ENCODE peak calls at places on chromosomes 13 and 19, in ten cellular contexts. Q is fibroblast of lung, E is heart right ventricle, I is psoas muscle, R is Peyer's patch, H is esophagus squamous epithelium, X is tibial artery, L is neuronal stem cell, U is tibial nerve, N is prostate gland. W is an unnamed sample. For H3K4me1, the result is how much of the 10 kb centered on the place peaks cover.

GRCh38 chr13:67619987-67620386 is 389.9 kb upstream of the PCDH9 start:
- DNase-seq in Q (peak), E (no peak), I (no peak), R (no peak), H (no peak), X (no peak), L (no peak), U (no peak), N (no peak), W (no peak)

GRCh38 chr19:6217752-6218403 is 61.9 kb downstream of the MLLT1 start:
- DNase-seq in Q (no peak), E (no peak), I (no peak), R (no peak), H (no peak), X (no peak), L (no peak), U (no peak), N (no peak), W (no peak)

GRCh38 chr19:12983561-12984142 is 11.6 kb upstream of the NFIX start:
- DNase-seq in Q (peak), E (peak), I (peak), R (peak), H (no peak), X (peak), L (peak), U (peak), N (peak), W (no peak)

GRCh38 chr19:12346896-12347295 is 13.5 kb upstream of the ZNF563 start:
- DNase-seq in Q (no peak), E (no peak), I (no peak), R (no peak), H (no peak), X (no peak), L (no peak), U (no peak), N (no peak), W (no peak)

GRCh38 chr13:91398413-91399188 is at the start of gene GPC5:
- DNase-seq in Q (peak), E (peak), I (peak), R (peak), H (no peak), X (peak), L (peak), U (peak), N (peak), W (peak)

GRCh38 chr19:14565765-14566711 is 5.8 kb downstream of the NDUFB7 start:
- DNase-seq in Q (no peak), E (no peak), I (no peak), R (no peak), H (no peak), X (no peak), L (no peak), U (no peak), N (no peak), W (no peak)

GRCh38 chr13:71867101-71867814 is at the start of gene DACH1:
- DNase-seq in Q (peak), E (peak), I (peak), R (peak), H (peak), X (no peak), L (peak), U (peak), N (peak), W (no peak)

GRCh38 chr13:25171517-25172302 is at the start of gene AMER2:
- DNase-seq in Q (peak), E (peak), I (no peak), R (no peak), H (no peak), X (no peak), L (peak), U (peak), N (no peak), W (no peak)

GRCh38 chr19:52231154-52231565 is 38.2 kb upstream of the ZNF766 start:
- DNase-seq in Q (no peak), E (no peak), I (no peak), R (no peak), H (no peak), X (no peak), L (no peak), U (no peak), N (no peak), W (no peak)

GRCh38 chr13:35879111-35879510 is 252.1 kb downstream of the DCLK1 start:
- DNase-seq in Q (no peak), E (no peak), I (no peak), R (no peak), H (no peak), X (no peak), L (no peak), U (no peak), N (no peak), W (no peak)

GRCh38 chr19:16185925-16186234 is 670 bp downstream of the FAM32A start:
- DNase-seq in Q (no peak), E (no peak), I (no peak), R (no peak), H (no peak), X (no peak), L (no peak), U (no peak), N (peak), W (no peak)

GRCh38 chr19:35897706-35898451 is 2.5 kb downstream of the NFKBID start:
- DNase-seq in Q (no peak), E (no peak), I (no peak), R (no peak), H (no peak), X (no peak), L (no peak), U (no peak), N (no peak), W (no peak)

GRCh38 chr19:16541526-16542044 is 652 bp downstream of the CHERP start:
- DNase-seq in Q (no peak), E (no peak), I (no peak), R (no peak), H (no peak), X (no peak), L (no peak), U (no peak), N (no peak), W (no peak)

GRCh38 chr13:101917475-101917810 is 465.0 kb downstream of the ITGBL1 start:
- DNase-seq in Q (no peak), E (no peak), I (no peak), R (no peak), H (no peak), X (no peak), L (no peak), U (no peak), N (no peak), W (no peak)

GRCh38 chr13:101915755-101916107 is 463.3 kb downstream of the ITGBL1 start:
- DNase-seq in Q (no peak), E (no peak), I (no peak), R (no peak), H (no peak), X (no peak), L (no peak), U (no peak), N (no peak), W (no peak)

GRCh38 chr13:101916758-101917474 is 464.4 kb downstream of the ITGBL1 start:
- DNase-seq in Q (no peak), E (no peak), I (no peak), R (no peak), H (no peak), X (no peak), L (no peak), U (no peak), N (no peak), W (no peak)

GRCh38 chr13:101915333-101915732 is 462.9 kb downstream of the ITGBL1 start:
- DNase-seq in Q (no peak), E (no peak), I (no peak), R (no peak), H (no peak), X (no peak), L (no peak), U (no peak), N (no peak), W (no peak)

GRCh38 chr13:101916108-101916757 is 463.8 kb downstream of the ITGBL1 start:
- DNase-seq in Q (peak), E (peak), I (peak), R (no peak), H (no peak), X (no peak), L (peak), U (no peak), N (no peak), W (no peak)
- H3K4me3 ChIP-seq in Q (no peak), E (peak), I (peak), R (no peak), H (peak), X (peak), L (peak), U (no peak), N (no peak), W (peak)

GRCh38 chr19:49570997-49571676 is 9.2 kb downstream of the NOSIP start:
- DNase-seq in Q (no peak), E (no peak), I (no peak), R (no peak), H (no peak), X (no peak), L (no peak), U (no peak), N (no peak), W (no peak)

GRCh38 chr19:49573009-49573408 is 7.3 kb downstream of the NOSIP start:
- DNase-seq in Q (no peak), E (no peak), I (peak), R (no peak), H (no peak), X (no peak), L (no peak), U (no peak), N (no peak), W (no peak)

GRCh38 chr19:49570138-49570856 is 10.1 kb downstream of the NOSIP start:
- DNase-seq in Q (peak), E (no peak), I (no peak), R (no peak), H (no peak), X (no peak), L (peak), U (peak), N (peak), W (peak)

GRCh38 chr19:49574206-49574755 is 6.1 kb downstream of the NOSIP start:
- DNase-seq in Q (no peak), E (no peak), I (no peak), R (no peak), H (no peak), X (no peak), L (no peak), U (no peak), N (no peak), W (no peak)

DNA sequence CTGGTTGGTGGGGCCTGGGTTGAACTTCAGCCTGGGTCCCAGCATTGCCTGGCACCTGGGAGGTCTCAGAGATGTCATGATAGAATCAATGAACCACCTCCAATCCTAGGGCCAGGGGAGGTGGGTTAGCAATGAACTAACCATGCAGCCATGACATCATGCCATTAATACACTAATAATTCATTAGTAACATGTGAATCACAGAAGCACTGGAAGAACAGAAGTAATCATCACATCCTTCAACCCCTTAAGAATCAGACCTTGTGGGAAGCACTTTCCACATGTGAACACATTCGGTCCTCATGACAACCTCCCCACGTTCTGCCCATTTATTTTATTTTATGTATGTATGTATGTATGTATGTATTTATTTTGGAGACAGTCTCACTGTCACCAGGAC is 6.9 kb downstream of the NOSIP start:
- DNase-seq in Q (no peak), E (no peak), I (no peak), R (no peak), H (no peak), X (no peak), L (no peak), U (no peak), N (no peak), W (no peak)
- H3K27ac ChIP-seq in Q (no peak), E (no peak), I (peak), R (no peak), H (no peak), X (no peak), L (no peak), U (no peak), N (no peak), W (no peak)

GRCh38 chr13:97226788-97227627 is 4.9 kb downstream of the MBNL2 start:
- DNase-seq in Q (no peak), E (no peak), I (no peak), R (no peak), H (no peak), X (no peak), L (no peak), U (no peak), N (no peak), W (no peak)

GRCh38 chr13:97223711-97224461 is 1.8 kb downstream of the MBNL2 start:
- DNase-seq in Q (peak), E (peak), I (no peak), R (peak), H (no peak), X (peak), L (peak), U (peak), N (peak), W (no peak)

GRCh38 chr13:97225533-97225932 is 3.4 kb downstream of the MBNL2 start:
- DNase-seq in Q (no peak), E (no peak), I (no peak), R (no peak), H (no peak), X (no peak), L (no peak), U (no peak), N (no peak), W (no peak)

GRCh38 chr13:97224544-97225324 is 2.6 kb downstream of the MBNL2 start:
- DNase-seq in Q (peak), E (no peak), I (no peak), R (no peak), H (no peak), X (no peak), L (no peak), U (peak), N (no peak), W (no peak)

DNA sequence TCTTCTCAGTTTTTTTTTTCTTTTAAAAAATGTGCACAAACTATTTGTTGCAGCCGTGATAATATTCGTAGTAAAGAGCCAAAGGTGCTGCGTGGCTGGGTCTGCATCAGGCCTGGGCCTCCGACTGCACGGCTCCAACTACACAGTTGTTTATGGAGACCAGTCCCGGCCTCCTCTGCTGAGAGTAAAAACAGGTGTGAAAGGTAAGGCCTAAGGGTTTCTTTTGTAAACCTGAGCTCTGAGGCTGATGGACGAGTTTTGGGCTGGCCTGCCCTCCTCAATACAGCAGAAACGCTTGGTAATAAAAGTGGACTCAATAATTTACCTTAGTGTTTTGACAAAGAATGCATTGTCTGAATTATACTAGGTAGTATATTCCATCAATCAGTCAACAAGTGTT is 3.9 kb downstream of the MBNL2 start:
- DNase-seq in Q (no peak), E (no peak), I (no peak), R (no peak), H (no peak), X (no peak), L (no peak), U (no peak), N (peak), W (no peak)
- H3K4me1 ChIP-seq in Q (under half), E (half or more), I (half or more), R (under half), H (half or more), X (half or more), L (under half), U (half or more), N (under half), W (under half)

DNA sequence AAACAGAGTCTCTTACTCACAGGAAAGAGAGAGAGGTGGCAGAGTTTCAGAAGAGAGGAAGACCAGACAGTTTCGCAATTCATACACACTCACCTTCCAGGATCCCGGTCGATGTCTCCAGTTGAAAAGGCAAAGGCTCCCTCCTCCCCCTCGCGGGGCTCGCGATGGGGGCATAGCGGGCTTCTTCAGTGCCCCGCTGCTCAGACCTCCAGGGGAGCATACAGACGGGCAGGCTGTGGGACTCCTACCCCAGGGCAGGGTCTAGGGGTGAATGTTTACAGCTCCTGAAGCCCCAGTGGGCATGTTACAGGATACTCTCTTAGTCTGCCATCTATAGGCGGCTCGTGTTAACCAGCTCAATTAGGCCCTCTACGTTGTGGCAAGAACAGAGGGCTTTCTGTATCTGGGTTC is 139.2 kb downstream of the SLITRK5 start:
- DNase-seq in Q (no peak), E (no peak), I (no peak), R (peak), H (no peak), X (no peak), L (no peak), U (no peak), N (no peak), W (no peak)
- H3K4me3 ChIP-seq in Q (no peak), E (no peak), I (no peak), R (no peak), H (no peak), X (no peak), L (no peak), U (no peak), N (no peak), W (no peak)

GRCh38 chr13:33644607-33645543 is 173.1 kb upstream of the RFC3 start:
- DNase-seq in Q (peak), E (no peak), I (peak), R (no peak), H (no peak), X (no peak), L (no peak), U (peak), N (no peak), W (no peak)
- H3K27ac ChIP-seq in Q (no peak), E (peak), I (peak), R (peak), H (peak), X (peak), L (no peak), U (peak), N (peak), W (peak)

GRCh38 chr13:21010621-21011020 is 50.8 kb downstream of the LATS2 start:
- DNase-seq in Q (no peak), E (no peak), I (no peak), R (no peak), H (no peak), X (no peak), L (no peak), U (no peak), N (no peak), W (no peak)
- H3K4me1 ChIP-seq in Q (under half), E (half or more), I (half or more), R (under half), H (half or more), X (half or more), L (under half), U (half or more), N (under half), W (under half)

GRCh38 chr19:49635530-49636229 is 4.3 kb downstream of the RRAS start:
- DNase-seq in Q (no peak), E (no peak), I (no peak), R (no peak), H (no peak), X (no peak), L (no peak), U (no peak), N (no peak), W (no peak)

GRCh38 chr19:49638360-49638759 is 1.6 kb downstream of the RRAS start:
- DNase-seq in Q (no peak), E (no peak), I (no peak), R (no peak), H (no peak), X (no peak), L (no peak), U (no peak), N (no peak), W (no peak)

GRCh38 chr19:49636230-49636932 is 3.6 kb downstream of the RRAS start:
- DNase-seq in Q (no peak), E (no peak), I (no peak), R (no peak), H (no peak), X (no peak), L (no peak), U (no peak), N (no peak), W (no peak)

GRCh38 chr19:49639401-49640112 is 386 bp downstream of the RRAS start:
- DNase-seq in Q (no peak), E (no peak), I (no peak), R (no peak), H (no peak), X (no peak), L (peak), U (peak), N (no peak), W (no peak)

DNA sequence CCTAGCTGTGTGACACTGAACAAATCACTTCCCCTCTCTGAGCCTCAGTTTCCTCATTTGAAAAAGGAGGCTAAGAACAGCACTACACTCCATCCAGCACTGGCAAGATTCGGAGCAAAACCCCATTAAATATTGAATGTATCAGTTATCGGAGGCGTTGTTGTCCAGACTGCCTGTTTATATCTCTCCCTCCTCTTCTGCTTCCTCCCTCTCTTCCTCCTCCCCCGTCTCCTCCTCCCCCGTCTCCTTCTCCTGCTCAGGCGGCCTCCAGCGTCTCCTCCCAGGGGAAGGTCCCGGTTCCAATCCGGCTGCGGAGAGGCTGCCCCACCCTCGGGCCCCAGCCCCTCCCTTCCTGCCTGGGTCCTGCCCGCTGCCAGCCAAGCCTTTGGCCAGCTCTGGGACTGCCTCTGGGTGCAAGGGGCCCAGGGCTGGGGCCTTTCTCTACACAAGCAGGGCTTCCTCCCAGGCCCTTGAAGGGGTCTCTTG is 2.0 kb downstream of the RRAS start:
- DNase-seq in Q (peak), E (peak), I (peak), R (peak), H (no peak), X (peak), L (no peak), U (peak), N (peak), W (peak)
- H3K4me3 ChIP-seq in Q (peak), E (peak), I (peak), R (peak), H (peak), X (peak), L (no peak), U (peak), N (peak), W (peak)

W was measured in ascending aorta.